ENCODE peak calls at places on chromosome 19, in ten cellular contexts. G, U, F, M, K, V, I, Y, B and W are unnamed samples.

GRCh38 chr19:39430675-39431593 is 4.8 kb downstream of the RPS16 start:
- DNase-seq in G (peak), U (no peak), F (peak), M (no peak), K (no peak), V (peak), I (peak), Y (no peak), B (no peak), W (peak)

GRCh38 chr19:40690050-40690698 is at the start of gene NUMBL:
- DNase-seq in G (no peak), U (no peak), F (no peak), M (no peak), K (no peak), V (no peak), I (no peak), Y (no peak), B (no peak), W (no peak)

GRCh38 chr19:35347171-35347929 is at the start of gene FFAR1:
- DNase-seq in G (peak), U (no peak), F (peak), M (no peak), K (no peak), V (peak), I (no peak), Y (no peak), B (peak), W (peak)

GRCh38 chr19:23470873-23471555 is 75.7 kb upstream of the ZNF91 start:
- DNase-seq in G (no peak), U (no peak), F (no peak), M (no peak), K (no peak), V (no peak), I (no peak), Y (no peak), B (no peak), W (no peak)

GRCh38 chr19:35202722-35203674 is 25.5 kb downstream of the FAM187B start:
- DNase-seq in G (no peak), U (no peak), F (no peak), M (no peak), K (no peak), V (no peak), I (no peak), Y (no peak), B (no peak), W (no peak)

GRCh38 chr19:41367848-41368301 is 3.9 kb upstream of the B9D2 start:
- DNase-seq in G (no peak), U (no peak), F (peak), M (no peak), K (no peak), V (no peak), I (peak), Y (peak), B (no peak), W (no peak)

GRCh38 chr19:51031220-51031879 is 3.5 kb downstream of the KLK12 start:
- DNase-seq in G (no peak), U (no peak), F (no peak), M (no peak), K (no peak), V (no peak), I (no peak), Y (no peak), B (no peak), W (no peak)

GRCh38 chr19:55460670-55461258 is 678 bp downstream of the ISOC2 start:
- DNase-seq in G (no peak), U (peak), F (peak), M (peak), K (peak), V (peak), I (peak), Y (no peak), B (no peak), W (peak)

GRCh38 chr19:7856679-7857663 is 17.2 kb downstream of the PRR36 start:
- DNase-seq in G (no peak), U (no peak), F (no peak), M (no peak), K (no peak), V (no peak), I (no peak), Y (no peak), B (no peak), W (no peak)

GRCh38 chr19:7987084-7987768 is 18.2 kb downstream of the ELAVL1 start:
- DNase-seq in G (no peak), U (no peak), F (no peak), M (no peak), K (no peak), V (no peak), I (no peak), Y (no peak), B (no peak), W (no peak)

GRCh38 chr19:16661480-16662034 is 618 bp downstream of the TMEM38A start:
- DNase-seq in G (no peak), U (peak), F (peak), M (peak), K (peak), V (peak), I (no peak), Y (no peak), B (no peak), W (peak)

GRCh38 chr19:58277197-58277596 is 1.6 kb upstream of the ZNF8 start:
- DNase-seq in G (no peak), U (no peak), F (no peak), M (no peak), K (no peak), V (no peak), I (no peak), Y (no peak), B (no peak), W (no peak)

GRCh38 chr19:54431255-54431838 is 16.1 kb downstream of the TTYH1 start:
- DNase-seq in G (no peak), U (no peak), F (peak), M (no peak), K (no peak), V (no peak), I (peak), Y (no peak), B (no peak), W (no peak)

GRCh38 chr19:46732172-46732938 is 13.5 kb upstream of the FKRP start:
- DNase-seq in G (no peak), U (no peak), F (no peak), M (no peak), K (no peak), V (peak), I (no peak), Y (no peak), B (no peak), W (no peak)

GRCh38 chr19:45782162-45782623 is at the start of gene DMPK:
- DNase-seq in G (no peak), U (no peak), F (peak), M (no peak), K (peak), V (peak), I (no peak), Y (no peak), B (no peak), W (no peak)

GRCh38 chr19:58229255-58229639 is 533 bp downstream of the ZNF544 start:
- DNase-seq in G (no peak), U (no peak), F (no peak), M (no peak), K (no peak), V (no peak), I (peak), Y (no peak), B (no peak), W (no peak)

GRCh38 chr19:16623576-16623975 is 4.4 kb downstream of the MED26 start:
- DNase-seq in G (no peak), U (no peak), F (no peak), M (no peak), K (no peak), V (no peak), I (no peak), Y (no peak), B (no peak), W (peak)

GRCh38 chr19:3695986-3696659 is 4.1 kb downstream of the PIP5K1C start:
- DNase-seq in G (no peak), U (no peak), F (no peak), M (no peak), K (no peak), V (no peak), I (no peak), Y (no peak), B (no peak), W (no peak)

GRCh38 chr19:2050991-2051770 is at the start of gene MKNK2:
- DNase-seq in G (peak), U (peak), F (peak), M (peak), K (peak), V (peak), I (peak), Y (no peak), B (peak), W (peak)

GRCh38 chr19:5642204-5642603 is 19.3 kb downstream of the SAFB start:
- DNase-seq in G (no peak), U (peak), F (no peak), M (no peak), K (no peak), V (no peak), I (no peak), Y (no peak), B (no peak), W (no peak)

GRCh38 chr19:36013280-36014028 is 559 bp downstream of the ALKBH6 start:
- DNase-seq in G (no peak), U (no peak), F (no peak), M (no peak), K (no peak), V (no peak), I (no peak), Y (no peak), B (no peak), W (no peak)

GRCh38 chr19:55212447-55212846 is 3.1 kb upstream of the PTPRH start:
- DNase-seq in G (peak), U (no peak), F (no peak), M (no peak), K (no peak), V (peak), I (no peak), Y (no peak), B (no peak), W (peak)

GRCh38 chr19:1474011-1474764 is 4.8 kb downstream of the C19orf25 start:
- DNase-seq in G (no peak), U (no peak), F (no peak), M (no peak), K (no peak), V (no peak), I (peak), Y (no peak), B (no peak), W (no peak)

GRCh38 chr19:35156673-35157014 is 2.1 kb downstream of the FXYD5 start:
- DNase-seq in G (no peak), U (no peak), F (no peak), M (no peak), K (no peak), V (no peak), I (no peak), Y (no peak), B (no peak), W (no peak)

GRCh38 chr19:3955688-3956087 is 15.2 kb downstream of the DAPK3 start:
- DNase-seq in G (no peak), U (no peak), F (no peak), M (no peak), K (no peak), V (no peak), I (no peak), Y (no peak), B (no peak), W (no peak)

GRCh38 chr19:49632576-49632975 is 7.4 kb downstream of the RRAS start:
- DNase-seq in G (no peak), U (no peak), F (no peak), M (no peak), K (no peak), V (no peak), I (no peak), Y (no peak), B (no peak), W (no peak)

GRCh38 chr19:49637865-49638350 is 2.0 kb downstream of the RRAS start:
- DNase-seq in G (no peak), U (peak), F (peak), M (no peak), K (peak), V (peak), I (peak), Y (peak), B (peak), W (no peak)

GRCh38 chr19:49638360-49638759 is 1.6 kb downstream of the RRAS start:
- DNase-seq in G (no peak), U (no peak), F (no peak), M (no peak), K (peak), V (no peak), I (no peak), Y (no peak), B (no peak), W (no peak)

GRCh38 chr19:49636230-49636932 is 3.6 kb downstream of the RRAS start:
- DNase-seq in G (no peak), U (no peak), F (no peak), M (no peak), K (no peak), V (no peak), I (no peak), Y (no peak), B (no peak), W (no peak)

GRCh38 chr19:49635530-49636229 is 4.3 kb downstream of the RRAS start:
- DNase-seq in G (no peak), U (no peak), F (no peak), M (no peak), K (no peak), V (no peak), I (no peak), Y (no peak), B (no peak), W (no peak)
- TF ChIP-seq CTCF in G (no peak), U (no peak), F (no peak), M (no peak), K (no peak), V (no peak), I (peak), Y (peak), B (no peak), W (no peak)

GRCh38 chr19:14203258-14203657 is 2.7 kb downstream of the ADGRL1 start:
- DNase-seq in G (peak), U (no peak), F (no peak), M (no peak), K (no peak), V (no peak), I (no peak), Y (no peak), B (no peak), W (no peak)

GRCh38 chr19:14197882-14198281 is 8.1 kb downstream of the ADGRL1 start:
- DNase-seq in G (no peak), U (no peak), F (no peak), M (no peak), K (no peak), V (no peak), I (no peak), Y (no peak), B (no peak), W (no peak)

GRCh38 chr19:14198384-14199376 is 7.3 kb downstream of the ADGRL1 start:
- DNase-seq in G (no peak), U (no peak), F (no peak), M (no peak), K (no peak), V (no peak), I (no peak), Y (no peak), B (no peak), W (no peak)
- TF ChIP-seq CTCF in G (no peak), U (no peak), F (no peak), M (no peak), K (no peak), V (no peak), I (no peak), Y (no peak), B (no peak), W (no peak)

GRCh38 chr19:29598496-29598895 is 7.6 kb upstream of the POP4 start:
- DNase-seq in G (no peak), U (no peak), F (no peak), M (no peak), K (no peak), V (no peak), I (no peak), Y (no peak), B (no peak), W (no peak)

GRCh38 chr19:29593869-29594268 is 12.2 kb upstream of the POP4 start:
- DNase-seq in G (no peak), U (no peak), F (no peak), M (no peak), K (no peak), V (no peak), I (no peak), Y (no peak), B (no peak), W (no peak)

GRCh38 chr19:29598036-29598435 is 8.0 kb upstream of the POP4 start:
- DNase-seq in G (no peak), U (no peak), F (no peak), M (no peak), K (no peak), V (no peak), I (no peak), Y (no peak), B (no peak), W (no peak)

GRCh38 chr19:29596080-29596479 is 10.0 kb upstream of the POP4 start:
- DNase-seq in G (no peak), U (no peak), F (no peak), M (no peak), K (no peak), V (no peak), I (no peak), Y (no peak), B (no peak), W (no peak)

DNA sequence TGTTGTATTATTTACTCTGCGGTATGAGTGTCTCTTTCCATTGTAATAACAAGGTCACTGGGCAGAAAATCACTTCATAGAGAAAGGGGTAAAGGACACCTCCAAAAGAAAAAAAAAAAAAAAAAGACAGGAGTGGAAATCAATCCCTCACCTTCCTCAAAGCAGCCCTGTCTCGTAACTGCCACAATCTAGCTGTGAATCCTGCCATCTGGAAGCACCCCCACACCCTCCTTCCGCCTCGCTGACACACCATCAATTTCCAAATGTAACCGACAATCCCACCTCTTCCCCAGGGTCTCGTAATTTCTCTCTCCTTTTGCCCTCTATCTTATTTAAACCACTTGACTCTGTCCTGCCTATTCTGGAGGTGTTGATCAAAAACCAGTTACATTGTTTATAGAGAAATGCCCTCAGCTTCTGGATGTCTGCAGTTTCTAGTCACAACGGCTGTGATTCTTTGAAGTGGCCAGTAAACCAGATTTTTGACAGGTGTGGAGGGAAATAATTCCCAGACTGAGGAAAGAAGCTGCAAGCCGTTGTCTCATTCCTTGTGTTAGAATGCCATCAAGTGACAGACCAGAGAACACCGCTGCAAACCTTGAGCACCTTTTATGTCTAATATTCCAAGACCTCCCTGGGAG is 9.1 kb upstream of the POP4 start:
- DNase-seq in G (no peak), U (no peak), F (no peak), M (no peak), K (no peak), V (no peak), I (peak), Y (no peak), B (no peak), W (no peak)
- TF ChIP-seq CTCF in G (no peak), U (no peak), F (peak), M (peak), K (no peak), V (peak), I (peak), Y (peak), B (no peak), W (no peak)

GRCh38 chr19:10962863-10963262 is 2.0 kb downstream of the SMARCA4 start:
- DNase-seq in G (no peak), U (no peak), F (no peak), M (no peak), K (no peak), V (no peak), I (no peak), Y (no peak), B (no peak), W (no peak)

GRCh38 chr19:10965398-10965797 is 4.6 kb downstream of the SMARCA4 start:
- DNase-seq in G (no peak), U (no peak), F (no peak), M (no peak), K (no peak), V (no peak), I (no peak), Y (no peak), B (no peak), W (no peak)

GRCh38 chr19:10966809-10967208 is 6.0 kb downstream of the SMARCA4 start:
- DNase-seq in G (no peak), U (no peak), F (no peak), M (no peak), K (no peak), V (no peak), I (no peak), Y (no peak), B (no peak), W (no peak)

GRCh38 chr19:10963865-10964264 is 3.0 kb downstream of the SMARCA4 start:
- DNase-seq in G (no peak), U (no peak), F (no peak), M (no peak), K (no peak), V (no peak), I (no peak), Y (no peak), B (no peak), W (no peak)

GRCh38 chr19:10964903-10965302 is 4.1 kb downstream of the SMARCA4 start:
- DNase-seq in G (no peak), U (no peak), F (no peak), M (no peak), K (no peak), V (no peak), I (no peak), Y (no peak), B (no peak), W (no peak)
- TF ChIP-seq CTCF in G (no peak), U (no peak), F (no peak), M (peak), K (no peak), V (no peak), I (no peak), Y (no peak), B (peak), W (no peak)